ENCODE peak calls at places on chromosomes 6 and 20, in five cellular contexts. E is neuronal stem cell, F is trophoblast cell, G is IMR-90, D is H9. M is an unnamed sample.

GRCh38 chr6:26478985-26479278 is 21.2 kb upstream of the BTN1A1 start:
- DNase-seq in D (no peak), E (no peak), F (no peak), G (no peak), M (no peak)

GRCh38 chr20:44720617-44720993 is 5.4 kb downstream of the CCN5 start:
- DNase-seq in G (peak; percentile 25), E (no peak), F (no peak), D (no peak), M (peak; percentile 61)

GRCh38 chr6:166908812-166909211 is 47.5 kb downstream of the RNASET2 start:
- DNase-seq in D (no peak), F (no peak), E (no peak), G (no peak), M (no peak)

GRCh38 chr6:125375841-125376240 is 74.1 kb upstream of the HDDC2 start:
- DNase-seq in D (no peak), G (no peak), F (no peak), E (no peak), M (no peak)

GRCh38 chr6:105282801-105283585 is 103.2 kb upstream of the POPDC3 start:
- DNase-seq in F (no peak), E (no peak), D (no peak), G (no peak), M (no peak)

GRCh38 chr6:24883618-24884017 is 52.1 kb downstream of the RIPOR2 start:
- DNase-seq in F (no peak), G (peak; percentile 93), D (no peak), E (no peak), M (no peak)

GRCh38 chr6:17714879-17715860 is 8.4 kb upstream of the NUP153 start:
- DNase-seq in G (peak; percentile 98), F (no peak), D (no peak), E (no peak), M (peak; percentile 63)

GRCh38 chr6:23414204-23414501 is 711.9 kb upstream of the NRSN1 start:
- DNase-seq in E (no peak), D (no peak), F (no peak), G (peak; percentile 92), M (peak; percentile 18)

GRCh38 chr20:53157443-53158408 is 185.6 kb downstream of the TSHZ2 start:
- DNase-seq in D (peak; percentile 83), G (peak; percentile 53), F (peak; percentile 82), E (peak; percentile 20), M (peak; percentile 87)

GRCh38 chr6:68651018-68651985 is 16.2 kb downstream of the ADGRB3 start:
- DNase-seq in G (no peak), D (no peak), F (no peak), E (no peak), M (no peak)

GRCh38 chr20:61170521-61170920 is 81.5 kb upstream of the CDH4 start:
- DNase-seq in E (no peak), F (no peak), G (no peak), D (peak; percentile 78), M (peak; percentile 74)

DNA sequence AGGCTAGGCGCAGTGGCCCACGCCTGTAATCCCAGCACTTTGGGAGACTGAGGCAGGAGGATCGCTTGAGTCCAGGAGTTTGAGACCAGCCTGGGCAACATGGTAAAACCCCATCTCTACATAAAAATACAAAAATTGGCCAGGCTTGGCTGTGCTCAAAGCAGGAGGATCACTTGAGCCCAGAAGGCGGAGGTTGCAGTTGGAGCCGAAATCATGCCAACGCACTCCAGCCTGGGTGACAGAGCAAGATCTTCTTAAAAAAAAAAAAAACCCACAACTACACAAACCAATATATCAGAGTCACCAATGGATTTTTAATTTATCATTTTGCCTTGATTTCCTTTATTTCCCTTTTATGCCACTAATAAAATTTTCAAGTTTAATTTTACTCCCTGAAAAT is 9.3 kb downstream of the MAP3K5 start:
- DNase-seq in D (no peak), G (no peak), E (no peak), F (no peak), M (no peak)
- H3K4me1 ChIP-seq in D (no peaks in the 10 kb centered on the region), G (peaks cover 25% of the 10 kb centered on the region), E (peaks cover 2% of the 10 kb centered on the region), F (peaks cover 5% of the 10 kb centered on the region), M (no peaks in the 10 kb centered on the region)

DNA sequence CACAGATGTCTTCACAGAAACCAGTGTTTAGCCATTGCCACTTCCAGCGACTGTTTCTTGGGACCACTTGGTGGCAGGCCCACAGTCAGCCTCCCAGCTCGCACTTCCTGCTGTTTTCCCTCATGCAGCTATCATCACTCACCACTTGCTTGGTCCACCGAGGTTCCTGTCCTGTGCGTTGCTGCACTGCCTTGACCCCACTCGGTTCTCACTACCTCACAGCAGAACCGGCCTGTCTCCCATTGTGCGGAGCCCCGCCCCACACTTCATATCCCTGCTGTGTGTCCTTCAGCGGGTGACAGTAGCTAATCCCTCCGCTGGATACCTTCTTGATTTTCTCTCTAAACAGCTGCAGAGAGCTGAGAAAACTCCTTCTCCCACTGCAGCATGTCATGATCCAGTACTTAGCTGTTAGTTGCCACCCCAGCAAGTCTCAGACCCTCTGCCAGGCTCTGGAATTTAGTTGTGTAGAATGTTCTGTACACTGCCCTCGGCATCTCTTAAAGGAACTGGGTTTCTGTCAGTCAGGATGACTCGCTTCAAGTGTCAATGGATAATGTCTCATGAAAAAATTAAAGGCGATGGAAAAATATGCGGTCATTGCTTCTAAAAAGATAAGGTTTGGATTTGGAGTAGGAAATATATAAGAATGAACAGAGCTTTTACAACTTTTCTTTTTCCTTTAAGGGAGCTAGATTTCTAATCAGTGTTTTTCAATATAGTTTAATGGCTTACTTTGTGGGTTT is 208.0 kb downstream of the FARS2 start:
- DNase-seq in F (no peak), E (no peak), G (no peak), D (peak; percentile 38), M (peak; percentile 27)
- H3K23ac ChIP-seq in F (no peak overlapping the region), E (no peak overlapping the region), G (no peak overlapping the region), D (no peak overlapping the region), M (no peak overlapping the region)

GRCh38 chr6:144757730-144758129 is 472.6 kb downstream of the UTRN start:
- DNase-seq in F (no peak), G (no peak), D (no peak), E (no peak), M (no peak)
- H3K27ac ChIP-seq in F (no peak overlapping the region), G (no peak overlapping the region), D (no peak overlapping the region), E (no peak overlapping the region), M (no peak overlapping the region)

DNA sequence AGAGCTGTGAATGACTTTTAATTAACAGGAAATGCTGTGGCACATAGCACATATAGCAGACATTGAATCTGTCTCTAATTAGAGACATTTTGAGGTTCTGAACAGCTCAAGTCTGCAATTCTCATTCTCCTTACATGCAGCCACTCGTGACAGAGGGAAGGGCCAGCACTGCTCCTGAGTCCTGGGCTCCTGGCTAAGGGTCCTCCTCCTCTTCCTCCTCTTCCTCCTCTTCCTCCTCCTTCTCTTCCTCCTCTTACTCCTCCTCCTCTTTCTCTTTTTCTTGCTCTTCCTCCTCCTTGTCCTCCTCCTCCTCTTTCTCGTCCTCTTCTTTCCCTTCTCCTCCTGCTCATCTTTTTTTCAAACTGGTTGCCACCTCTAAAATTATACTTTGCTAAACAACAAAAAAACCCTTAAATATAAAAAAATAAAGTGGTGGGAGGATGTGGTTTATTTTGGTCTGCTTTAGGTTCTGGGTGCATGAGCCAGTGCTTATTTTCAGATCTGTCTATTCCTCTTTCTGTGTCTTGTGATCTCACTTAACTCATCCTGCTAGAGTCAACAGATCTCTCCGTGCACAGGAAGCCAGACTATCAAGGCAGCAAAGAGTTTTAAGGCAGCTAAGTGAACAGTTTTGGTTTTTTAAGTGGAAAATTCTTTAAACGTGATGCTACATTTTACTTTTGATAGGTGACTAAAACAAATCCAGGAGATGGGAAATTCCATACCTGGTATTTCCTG is 159.3 kb downstream of the CD83 start:
- DNase-seq in E (no peak), F (no peak), G (peak; percentile 63), D (peak; percentile 24), M (no peak)
- H3K4me1 ChIP-seq in E (peaks cover 7% of the 10 kb centered on the region), F (no peaks in the 10 kb centered on the region), G (no peaks in the 10 kb centered on the region), D (peaks cover 5% of the 10 kb centered on the region), M (no peaks in the 10 kb centered on the region)

GRCh38 chr6:149935246-149935645 is 6.6 kb upstream of the ULBP2 start:
- DNase-seq in G (peak; percentile 34), D (no peak), E (no peak), F (no peak), M (no peak)
- H3K23ac ChIP-seq in G (no peak overlapping the region), D (no peak overlapping the region), E (no peak overlapping the region), F (no peak overlapping the region), M (no peak overlapping the region)

GRCh38 chr6:5778317-5778857 is 228.3 kb downstream of the NRN1 start:
- DNase-seq in D (no peak), G (no peak), F (no peak), E (no peak), M (no peak)

GRCh38 chr6:5776104-5776503 is 230.6 kb downstream of the NRN1 start:
- DNase-seq in G (no peak), F (no peak), E (no peak), D (no peak), M (no peak)

GRCh38 chr6:5781966-5782556 is 224.7 kb downstream of the NRN1 start:
- DNase-seq in F (no peak), D (no peak), G (no peak), E (no peak), M (peak; percentile 57)

GRCh38 chr6:5782783-5783567 is 223.8 kb downstream of the NRN1 start:
- DNase-seq in E (no peak), D (no peak), F (peak; percentile 66), G (peak; percentile 22), M (no peak)

DNA sequence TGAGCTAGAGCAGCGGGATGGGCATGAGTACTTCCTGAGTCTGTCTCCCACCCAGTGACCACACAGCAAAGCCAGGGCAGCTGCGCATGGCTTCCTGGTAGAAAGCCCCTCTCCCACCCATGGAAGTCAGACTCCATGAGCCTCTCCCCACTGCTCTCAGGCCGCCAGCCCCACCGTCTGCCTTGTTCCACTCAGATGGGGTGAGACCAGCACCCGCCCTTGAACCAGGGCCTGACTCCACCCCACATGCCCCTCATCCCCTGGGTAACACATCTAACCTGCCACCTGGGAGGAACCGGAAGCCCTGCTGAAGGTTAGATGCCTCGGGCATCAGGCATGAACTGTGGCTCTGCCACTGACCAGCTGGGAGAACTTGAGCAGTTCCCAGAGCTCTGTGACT is 227.8 kb downstream of the NRN1 start:
- DNase-seq in F (no peak), G (no peak), E (no peak), D (no peak), M (no peak)
- H3K27ac ChIP-seq in F (no peak overlapping the region), G (no peak overlapping the region), E (no peak overlapping the region), D (no peak overlapping the region), M (no peak overlapping the region)

DNA sequence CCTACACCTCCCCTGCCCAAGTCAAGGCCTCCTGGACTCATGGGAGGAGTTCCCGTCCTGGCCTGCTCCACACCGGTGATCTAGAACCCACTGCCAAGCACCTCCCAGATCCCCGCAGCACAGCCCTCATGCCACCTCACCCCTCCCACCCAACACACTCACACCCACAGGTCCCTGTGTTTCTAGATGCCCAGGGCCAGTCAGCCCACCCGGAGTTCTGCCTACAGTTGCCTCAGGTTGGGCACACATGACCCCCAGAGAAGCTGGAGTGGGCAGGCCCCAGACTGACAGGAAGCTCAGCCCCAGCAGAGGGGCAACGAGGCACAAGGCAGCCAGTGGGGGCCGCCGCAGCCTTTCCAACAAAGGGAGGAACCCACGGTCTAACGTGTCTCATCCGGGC is 29.6 kb downstream of the RRBP1 start:
- DNase-seq in F (no peak), D (no peak), G (no peak), E (no peak), M (no peak)
- H3K4me1 ChIP-seq in F (peaks cover 4% of the 10 kb centered on the region), D (peaks cover 2% of the 10 kb centered on the region), G (peaks cover 42% of the 10 kb centered on the region), E (peaks cover 11% of the 10 kb centered on the region), M (peaks cover 4% of the 10 kb centered on the region)